ENCODE peak calls at places on chromosomes 3 and 15, in six cellular contexts. D, X, T, K, Y and R are unnamed samples.

GRCh38 chr3:197748597-197749314 is 927 bp upstream of the FYTTD1 start:
- DNase-seq in X (no peak), T (no peak), D (no peak), K (no peak), Y (no peak), R (no peak)

GRCh38 chr3:171249171-171249692 is 211.0 kb downstream of the TNIK start:
- DNase-seq in K (no peak), Y (no peak), X (no peak), D (no peak), T (no peak), R (no peak)

GRCh38 chr15:26126819-26127387 is 263.8 kb upstream of the ATP10A start:
- DNase-seq in X (no peak), Y (no peak), K (no peak), D (peak), T (no peak), R (no peak)

GRCh38 chr3:113008117-113008516 is 17.3 kb downstream of the GTPBP8 start:
- DNase-seq in K (no peak), T (no peak), Y (no peak), D (no peak), X (peak), R (no peak)

GRCh38 chr15:101288905-101289513 is 6.0 kb downstream of the SNRPA1 start:
- DNase-seq in Y (no peak), K (no peak), X (peak), D (peak), T (no peak), R (no peak)

GRCh38 chr15:58331903-58332675 is 99.7 kb upstream of the LIPC start:
- DNase-seq in T (peak), D (peak), K (peak), Y (peak), X (peak), R (peak)

GRCh38 chr3:42666022-42666421 is 12.5 kb downstream of the ZBTB47 start:
- DNase-seq in D (no peak), T (no peak), X (no peak), K (no peak), Y (no peak), R (peak)

GRCh38 chr15:37520026-37520425 is 414.4 kb upstream of the TMCO5A start:
- DNase-seq in X (no peak), Y (no peak), D (no peak), T (no peak), K (no peak), R (no peak)

GRCh38 chr15:98873441-98874218 is 134.0 kb downstream of the PGPEP1L start:
- DNase-seq in K (no peak), T (no peak), D (no peak), X (peak), Y (no peak), R (no peak)

GRCh38 chr15:63277893-63278505 is 594 bp downstream of the APH1B start:
- DNase-seq in D (peak), Y (no peak), X (no peak), K (no peak), T (no peak), R (no peak)

GRCh38 chr3:38314112-38314766 is 32.1 kb downstream of the SLC22A14 start:
- DNase-seq in K (no peak), Y (no peak), D (no peak), T (peak), X (no peak), R (no peak)

GRCh38 chr3:38649500-38650247 is at the start of gene SCN5A:
- DNase-seq in Y (no peak), T (no peak), D (peak), K (peak), X (peak), R (peak)

GRCh38 chr3:10549617-10550228 is 44.3 kb upstream of the ATP2B2 start:
- DNase-seq in Y (no peak), X (no peak), D (no peak), T (no peak), K (no peak), R (no peak)

GRCh38 chr15:44441095-44441501 is 13.7 kb downstream of the CTDSPL2 start:
- DNase-seq in K (no peak), X (no peak), D (no peak), Y (no peak), T (no peak), R (no peak)

GRCh38 chr3:9168230-9168629 is 81.2 kb downstream of the SRGAP3 start:
- DNase-seq in D (peak), Y (no peak), K (no peak), T (no peak), X (no peak), R (peak)

GRCh38 chr15:34933432-34933975 is 36.0 kb downstream of the AQR start:
- DNase-seq in Y (no peak), D (no peak), X (no peak), T (no peak), K (no peak), R (no peak)

GRCh38 chr15:89406756-89407650 is 72.4 kb upstream of the POLG start:
- DNase-seq in T (no peak), X (no peak), Y (no peak), K (no peak), D (no peak), R (no peak)

GRCh38 chr15:20665653-20666052 is 124.1 kb upstream of the GOLGA6L6 start:
- DNase-seq in X (no peak), T (no peak), K (peak), D (no peak), Y (no peak), R (no peak)

GRCh38 chr3:125003369-125003853 is 52.4 kb downstream of the HEG1 start:
- DNase-seq in Y (peak), K (peak), X (peak), D (peak), T (peak), R (no peak)

GRCh38 chr3:124557433-124558232 is 172.6 kb upstream of the UMPS start:
- DNase-seq in Y (no peak), X (peak), K (no peak), T (no peak), D (peak), R (no peak)

GRCh38 chr3:149586871-149587270 is 71.0 kb downstream of the WWTR1 start:
- DNase-seq in Y (no peak), K (no peak), D (no peak), X (peak), T (no peak), R (no peak)

GRCh38 chr3:54772046-54772445 is 155.8 kb downstream of the LRTM1 start:
- DNase-seq in D (no peak), T (no peak), X (no peak), K (no peak), Y (no peak), R (no peak)

GRCh38 chr15:90956551-90957104 is 1.9 kb downstream of the RCCD1 start:
- DNase-seq in Y (peak), T (no peak), K (peak), D (peak), X (peak), R (peak)

GRCh38 chr3:119676020-119676419 is 1.2 kb downstream of the COX17 start:
- DNase-seq in T (no peak), X (no peak), D (no peak), K (no peak), Y (no peak), R (no peak)

GRCh38 chr15:98764296-98764695 is 116.0 kb downstream of the IGF1R start:
- DNase-seq in T (no peak), D (no peak), X (no peak), K (no peak), Y (no peak), R (no peak)

GRCh38 chr3:13477946-13478345 is 2.2 kb upstream of the HDAC11 start:
- DNase-seq in T (no peak), X (no peak), Y (no peak), D (no peak), K (peak), R (no peak)

GRCh38 chr3:159806412-159806811 is 182.2 kb upstream of the IL12A start:
- DNase-seq in Y (no peak), K (peak), D (no peak), T (no peak), X (peak), R (no peak)

GRCh38 chr15:52324109-52324508 is 28.5 kb upstream of the MYO5C start:
- DNase-seq in D (no peak), X (no peak), Y (no peak), T (no peak), K (no peak), R (no peak)

GRCh38 chr3:51386852-51387229 is 1.8 kb downstream of the MANF start:
- DNase-seq in K (no peak), D (no peak), T (peak), X (no peak), Y (no peak), R (no peak)

GRCh38 chr3:128285925-128286275 is 132.6 kb downstream of the EEFSEC start:
- DNase-seq in Y (no peak), K (no peak), X (no peak), T (peak), D (no peak), R (no peak)
- TF ChIP-seq CTCF in Y (no peak), K (no peak), X (no peak), T (no peak), D (no peak), R (no peak)

DNA sequence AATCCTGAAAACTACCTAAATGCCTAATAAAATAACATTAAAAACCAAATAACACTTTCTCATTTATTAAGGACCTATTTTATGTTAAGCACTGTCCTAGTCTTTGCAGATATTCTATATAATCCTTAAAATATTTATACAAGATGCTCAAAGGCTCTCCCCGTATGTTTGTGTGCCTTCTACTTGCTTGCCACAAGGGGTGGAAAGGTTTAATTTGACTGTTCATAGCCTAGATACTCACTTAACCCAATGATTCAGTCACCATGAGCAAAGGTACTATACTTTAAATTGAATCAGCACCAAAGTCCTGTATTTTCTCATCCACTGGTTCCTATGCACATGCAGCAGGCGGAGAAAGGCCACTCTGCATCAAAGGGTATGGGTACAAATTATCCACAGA is 32.0 kb downstream of the LSAMP start:
- DNase-seq in X (no peak), D (no peak), T (no peak), Y (no peak), K (no peak), R (no peak)
- TF ChIP-seq CTCF in X (no peak), D (no peak), T (no peak), Y (no peak), K (no peak), R (no peak)

DNA sequence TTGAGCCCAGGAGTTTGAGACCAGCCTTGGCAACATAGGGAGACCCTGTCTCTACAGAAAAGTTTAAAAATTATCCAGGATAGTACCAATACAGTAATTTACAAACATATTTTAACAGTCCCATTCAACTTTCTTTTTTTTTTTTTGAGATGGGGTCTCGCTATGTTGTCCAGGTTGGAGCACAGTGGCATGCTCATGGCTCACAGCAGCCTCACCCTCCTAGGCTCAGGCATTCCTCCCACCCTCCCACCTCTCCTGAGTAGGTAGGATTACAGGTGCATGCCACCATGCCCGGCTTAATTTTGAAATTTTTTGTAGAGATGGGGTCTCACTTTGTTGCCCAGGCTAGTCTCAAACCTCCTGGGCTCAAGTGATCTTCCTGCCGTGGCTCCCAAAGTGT is 12.5 kb upstream of the MAP6D1 start:
- DNase-seq in X (no peak), T (no peak), Y (no peak), K (no peak), D (no peak), R (no peak)
- TF ChIP-seq CTCF in X (no peak), T (no peak), Y (no peak), K (no peak), D (no peak), R (no peak)

GRCh38 chr3:52388348-52388821 is 56.5 kb downstream of the SEMA3G start:
- DNase-seq in K (no peak), T (no peak), Y (no peak), X (no peak), D (no peak), R (no peak)
- TF ChIP-seq CTCF in K (no peak), T (no peak), Y (no peak), X (no peak), D (no peak), R (no peak)

DNA sequence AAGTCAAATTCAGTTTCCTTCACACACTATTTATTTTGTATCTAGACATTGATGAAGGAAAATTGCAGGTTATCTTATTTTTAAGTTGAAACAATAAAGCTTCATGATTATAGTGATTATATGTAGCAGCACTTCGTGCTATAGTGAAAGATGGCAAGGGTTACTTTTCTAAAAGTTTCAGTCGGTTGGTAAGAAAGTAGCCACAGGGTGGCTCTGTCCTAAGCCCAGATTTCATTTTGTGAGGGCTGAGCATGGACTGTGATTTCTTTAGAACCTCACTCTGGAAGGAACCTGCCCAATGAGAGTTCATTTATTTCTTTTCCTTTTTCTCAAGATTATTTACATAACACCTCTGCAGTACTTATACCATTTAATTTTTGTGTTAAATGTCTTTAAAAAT is 66.5 kb downstream of the NME9 start:
- DNase-seq in K (no peak), D (no peak), X (peak), T (no peak), Y (no peak), R (no peak)
- TF ChIP-seq CTCF in K (peak), D (no peak), X (no peak), T (no peak), Y (no peak), R (no peak)

GRCh38 chr3:195250473-195251251 is 20.3 kb downstream of the XXYLT1 start:
- DNase-seq in X (peak), D (no peak), T (peak), K (peak), Y (peak), R (peak)
- TF ChIP-seq CTCF in X (peak), D (no peak), T (no peak), K (peak), Y (no peak), R (peak)

DNA sequence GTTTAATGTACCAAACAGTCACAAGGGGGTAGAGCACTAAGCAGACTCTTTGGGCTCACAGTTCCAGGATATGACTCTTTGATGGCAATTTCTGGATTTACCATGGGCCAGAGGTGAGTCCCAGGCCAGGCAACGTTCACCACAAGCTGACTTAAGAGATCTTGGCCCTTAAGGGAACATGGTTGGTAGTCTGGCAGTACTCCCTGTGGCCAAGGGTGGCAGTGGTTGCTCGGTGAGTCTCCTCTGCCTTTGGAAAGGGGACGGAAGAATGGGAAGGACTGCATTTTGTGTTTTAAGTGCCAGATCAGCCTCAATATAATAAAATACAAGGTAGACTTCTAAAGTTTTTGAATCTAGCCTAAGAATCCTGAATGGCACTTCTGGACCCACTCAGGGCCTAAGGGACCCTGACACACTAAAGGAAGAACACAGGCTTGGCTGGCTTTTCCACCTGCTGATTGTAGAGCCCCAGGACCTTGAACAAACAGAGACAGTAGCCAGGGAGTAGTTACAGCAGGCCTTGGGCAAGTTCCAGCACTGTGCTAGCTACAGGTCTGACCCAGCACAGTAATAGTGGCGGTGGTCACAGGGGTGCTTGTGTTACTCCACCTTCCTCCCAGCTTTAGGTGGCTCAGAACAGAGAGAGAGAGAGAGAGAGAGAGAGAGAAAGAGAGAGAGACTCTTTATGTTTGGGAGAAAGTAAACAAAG is 730.7 kb upstream of the ALCAM start:
- DNase-seq in K (no peak), Y (no peak), X (no peak), D (no peak), T (no peak), R (no peak)
- TF ChIP-seq CTCF in K (no peak), Y (no peak), X (peak), D (no peak), T (no peak), R (no peak)

GRCh38 chr15:39787479-39787878 is 4.8 kb upstream of the FSIP1 start:
- DNase-seq in K (no peak), X (no peak), Y (no peak), T (no peak), D (no peak), R (no peak)
- TF ChIP-seq CTCF in K (no peak), X (no peak), Y (no peak), T (no peak), D (no peak), R (no peak)

GRCh38 chr3:172982731-172983364 is 158.2 kb downstream of the SPATA16 start:
- DNase-seq in T (no peak), K (no peak), Y (no peak), X (peak), D (no peak), R (no peak)
- TF ChIP-seq CTCF in T (no peak), K (no peak), Y (no peak), X (peak), D (no peak), R (peak)

GRCh38 chr15:94845391-94845718 is 614.0 kb downstream of the MCTP2 start:
- DNase-seq in Y (no peak), T (no peak), K (no peak), D (no peak), X (no peak), R (no peak)

GRCh38 chr15:94843060-94843459 is 611.7 kb downstream of the MCTP2 start:
- DNase-seq in T (no peak), X (no peak), K (no peak), Y (no peak), D (no peak), R (no peak)

GRCh38 chr15:94844188-94844532 is 612.8 kb downstream of the MCTP2 start:
- DNase-seq in T (no peak), X (no peak), D (peak), Y (no peak), K (no peak), R (no peak)

GRCh38 chr15:94847325-94847724 is 616.0 kb downstream of the MCTP2 start:
- DNase-seq in Y (no peak), D (no peak), T (no peak), X (no peak), K (no peak), R (no peak)

GRCh38 chr15:94844533-94845390 is 613.4 kb downstream of the MCTP2 start:
- DNase-seq in T (peak), Y (peak), D (peak), K (peak), X (peak), R (no peak)
- TF ChIP-seq CTCF in T (no peak), Y (no peak), D (peak), K (no peak), X (no peak), R (no peak)